ENCODE peak calls at places on chromosomes 6 and 20, in six cellular contexts. G, T, H, P, B and M are unnamed samples.
A peak's percentile ranks its signal among the peaks of the same experiment; 100 is the strongest.

GRCh38 chr6:167094820-167095637 is 27.9 kb upstream of the CCR6 start:
- DNase-seq in B (no peak), T (no peak), P (peak; percentile 94), G (no peak), H (no peak), M (no peak)

GRCh38 chr20:38214256-38214870 is 46.2 kb downstream of the KIAA1755 start:
- DNase-seq in G (no peak), H (no peak), T (no peak), P (no peak), B (no peak), M (no peak)

GRCh38 chr20:46260480-46260879 is 47.8 kb downstream of the CDH22 start:
- DNase-seq in T (no peak), G (no peak), B (no peak), P (no peak), H (no peak), M (no peak)

GRCh38 chr6:56938634-56939294 is 16.1 kb upstream of the BEND6 start:
- DNase-seq in T (peak; percentile 99), G (peak; percentile 72), B (no peak), P (no peak), H (peak; percentile 13), M (peak; percentile 100)

GRCh38 chr20:24950836-24951525 is 1.9 kb downstream of the CST7 start:
- DNase-seq in G (no peak), B (no peak), H (no peak), T (no peak), P (no peak), M (no peak)

GRCh38 chr6:165231581-165232276 is 77.7 kb downstream of the C6orf118 start:
- DNase-seq in P (no peak), G (peak; percentile 4), T (no peak), B (peak; percentile 37), H (no peak), M (peak; percentile 6)

GRCh38 chr6:69848552-69848951 is 17.8 kb upstream of the COL19A1 start:
- DNase-seq in H (no peak), G (no peak), P (no peak), T (no peak), B (no peak), M (no peak)

GRCh38 chr20:17622086-17622850 is 52.4 kb downstream of the DSTN start:
- DNase-seq in T (no peak), B (peak; percentile 5), H (no peak), G (no peak), P (no peak), M (no peak)

GRCh38 chr6:109483744-109484075 is 691 bp upstream of the ZBTB24 start:
- DNase-seq in H (no peak), G (no peak), T (no peak), B (no peak), P (no peak), M (peak; percentile 6)

GRCh38 chr6:23589811-23590210 is 536.2 kb upstream of the NRSN1 start:
- DNase-seq in B (no peak), H (no peak), G (no peak), P (no peak), T (no peak), M (no peak)

GRCh38 chr6:127725821-127726220 is 148.8 kb downstream of the C6orf58 start:
- DNase-seq in H (no peak), P (no peak), T (no peak), B (no peak), G (no peak), M (no peak)

GRCh38 chr6:137873273-137873762 is 6.3 kb downstream of the TNFAIP3 start:
- DNase-seq in H (peak; percentile 99), G (peak; percentile 72), T (peak; percentile 92), P (peak; percentile 95), B (no peak), M (no peak)

GRCh38 chr20:13839421-13840092 is 54.7 kb downstream of the NDUFAF5 start:
- DNase-seq in H (no peak), T (peak; percentile 41), P (no peak), G (no peak), B (no peak), M (no peak)

GRCh38 chr6:165383323-165383722 is 73.9 kb upstream of the C6orf118 start:
- DNase-seq in T (no peak), P (no peak), B (no peak), G (no peak), H (no peak), M (no peak)

GRCh38 chr6:149450679-149451360 is 34.0 kb downstream of the ZC3H12D start:
- DNase-seq in B (peak; percentile 83), G (no peak), T (no peak), H (no peak), P (no peak), M (no peak)

GRCh38 chr6:169921853-169922779 is 170.7 kb downstream of the ERMARD start:
- DNase-seq in B (no peak), P (no peak), G (no peak), T (no peak), H (peak; percentile 35), M (no peak)

GRCh38 chr20:48393311-48393685 is 434.5 kb downstream of the PREX1 start:
- DNase-seq in T (no peak), G (no peak), B (no peak), H (no peak), P (no peak), M (no peak)

GRCh38 chr20:3765171-3765887 is 2.2 kb downstream of the ADISSP start:
- DNase-seq in H (no peak), B (no peak), P (no peak), T (no peak), G (no peak), M (no peak)

GRCh38 chr20:33229843-33230242 is 6.0 kb upstream of the BPIFA1 start:
- DNase-seq in P (no peak), G (no peak), B (no peak), T (no peak), H (peak; percentile 29), M (no peak)

GRCh38 chr6:4610256-4610655 is 165.9 kb upstream of the CDYL start:
- DNase-seq in T (peak; percentile 77), B (no peak), H (no peak), P (no peak), G (no peak), M (no peak)

GRCh38 chr20:37699202-37699601 is 5.4 kb downstream of the CTNNBL1 start:
- DNase-seq in G (no peak), H (no peak), P (no peak), T (no peak), B (peak; percentile 28), M (no peak)

GRCh38 chr6:137427670-137428290 is 66.4 kb downstream of the OLIG3 start:
- DNase-seq in G (no peak), B (no peak), P (no peak), H (no peak), T (no peak), M (no peak)

GRCh38 chr6:4774296-4774695 is 1.9 kb upstream of the CDYL start:
- DNase-seq in H (no peak), G (no peak), T (no peak), B (no peak), P (no peak), M (no peak)

GRCh38 chr6:116476021-116476678 is 15.0 kb downstream of the CALHM6 start:
- DNase-seq in H (peak; percentile 27), G (no peak), B (no peak), P (peak; percentile 62), T (peak; percentile 24), M (no peak)

DNA sequence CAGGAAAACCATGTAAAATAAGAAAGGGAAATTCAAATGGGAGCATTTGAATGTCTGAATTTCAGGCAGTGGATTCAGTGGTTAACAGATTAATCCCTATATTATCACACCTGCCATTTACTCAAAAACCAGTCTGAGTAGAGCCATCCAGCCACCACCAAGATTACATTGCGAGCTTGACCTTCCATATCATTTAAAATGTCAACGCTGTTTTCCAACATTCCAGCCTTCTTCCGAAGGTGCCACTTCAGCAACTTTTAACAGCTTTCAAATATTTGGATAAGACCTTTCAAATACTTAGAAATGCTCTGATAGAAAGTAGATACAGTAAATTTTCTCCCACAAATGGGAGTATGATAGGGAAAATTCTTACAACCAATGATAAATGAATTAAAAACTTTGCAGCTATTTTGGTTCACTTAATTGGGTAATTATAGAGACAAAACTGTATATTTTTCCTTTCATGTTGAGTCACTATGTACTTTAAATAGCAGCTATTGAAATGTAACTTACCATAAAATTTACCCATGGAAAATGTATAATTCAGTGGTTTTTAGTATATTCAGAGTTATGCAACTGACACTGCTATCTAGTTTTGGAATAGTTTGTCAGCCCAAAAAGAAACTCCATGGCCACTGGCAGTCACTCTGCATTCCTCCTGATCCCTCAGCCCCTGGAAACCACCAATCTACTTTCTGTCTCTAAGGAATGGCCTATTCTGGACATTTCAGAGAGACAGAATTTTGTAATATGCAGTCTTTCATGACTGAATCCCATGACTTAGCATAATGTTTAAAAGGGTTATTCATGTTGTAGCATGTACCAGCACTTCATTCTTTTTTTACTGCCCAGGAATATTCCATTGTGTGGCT is 21.6 kb downstream of the EZR start:
- DNase-seq in T (peak; percentile 76), P (no peak), B (no peak), G (no peak), H (no peak), M (no peak)
- TF ChIP-seq RAD21 in T (no peak), P (no peak), B (no peak), G (no peak), H (no peak), M (no peak)

DNA sequence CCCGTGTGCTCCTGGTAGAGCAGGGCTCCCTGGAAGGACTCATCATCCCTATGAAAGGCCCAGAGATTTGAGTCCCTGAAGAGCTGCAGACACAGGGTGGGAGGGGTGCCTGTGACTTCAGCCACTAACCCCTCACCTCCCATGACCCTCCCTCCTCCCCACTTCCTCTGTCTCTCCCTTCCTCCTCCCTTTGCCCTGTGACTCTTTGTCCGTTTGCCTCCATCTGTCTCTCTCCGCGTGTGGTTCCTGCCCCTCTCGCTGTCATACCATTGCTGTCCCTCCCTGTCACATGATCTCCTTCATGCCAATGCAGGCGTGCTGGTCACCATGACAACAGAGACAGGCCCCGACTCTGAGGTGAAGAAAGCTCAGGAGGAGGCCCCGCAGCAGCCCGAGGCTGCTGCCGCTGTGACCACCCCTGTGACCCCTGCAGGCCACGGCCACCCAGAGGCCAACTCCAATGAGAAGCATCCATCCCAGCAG is 19.0 kb downstream of the EPB41L1 start:
- DNase-seq in H (no peak), T (peak; percentile 13), B (peak; percentile 60), P (no peak), G (no peak), M (no peak)
- TF ChIP-seq RAD21 in H (no peak), T (no peak), B (no peak), P (no peak), G (no peak), M (no peak)

GRCh38 chr20:62316331-62317166 is 13.8 kb downstream of the ADRM1 start:
- DNase-seq in T (no peak), B (no peak), P (no peak), G (no peak), H (no peak), M (no peak)
- TF ChIP-seq RAD21 in T (no peak), B (no peak), P (no peak), G (no peak), H (no peak), M (no peak)

GRCh38 chr20:58717278-58718091 is 24.9 kb downstream of the NPEPL1 start:
- DNase-seq in T (no peak), G (no peak), B (no peak), H (no peak), P (no peak), M (no peak)

GRCh38 chr20:58718121-58718563 is 25.5 kb downstream of the NPEPL1 start:
- DNase-seq in B (peak; percentile 10), H (no peak), T (no peak), G (no peak), P (no peak), M (no peak)

GRCh38 chr20:58719258-58719657 is 26.7 kb downstream of the NPEPL1 start:
- DNase-seq in T (no peak), G (no peak), P (no peak), B (no peak), H (no peak), M (no peak)

GRCh38 chr20:58719971-58720371 is 27.4 kb downstream of the NPEPL1 start:
- DNase-seq in H (no peak), T (no peak), B (peak; percentile 20), P (no peak), G (no peak), M (no peak)

GRCh38 chr20:58718729-58719128 is 26.1 kb downstream of the NPEPL1 start:
- DNase-seq in P (no peak), H (no peak), G (no peak), B (no peak), T (no peak), M (no peak)
- TF ChIP-seq RAD21 in P (no peak), H (no peak), G (no peak), B (no peak), T (no peak), M (no peak)